ENCODE peak calls at places on chromosomes 16 and 17, in six cellular contexts. A is A549; O is stimulated activated CD8-positive, alpha-beta memory T cell treated with anti-CD3 and anti-CD28 coated beads, Interleukin-7, amount 100 ng/mL, for 24 hours; P is immature natural killer cell; U is ascending aorta; N is choroid plexus epithelial cell. H is an unnamed sample.

GRCh38 chr17:21823643-21824042 is 131.3 kb downstream of the KCNJ18 start:
- DNase-seq in A (no peak), O (no peak), P (no peak), U (no peak), N (no peak), H (no peak)

GRCh38 chr17:69084911-69085310 is 24.2 kb upstream of the ABCA9 start:
- DNase-seq in A (peak), O (no peak), P (no peak), U (no peak), N (no peak), H (no peak)

GRCh38 chr17:68198931-68199836 is 48.7 kb upstream of the AMZ2 start:
- DNase-seq in A (peak), O (no peak), P (peak), U (no peak), N (peak), H (no peak)

GRCh38 chr17:14429084-14429483 is 128.2 kb downstream of the HS3ST3B1 start:
- DNase-seq in A (no peak), O (no peak), P (no peak), U (no peak), N (no peak), H (no peak)

GRCh38 chr17:77451271-77451893 is 310.6 kb downstream of the SEC14L1 start:
- DNase-seq in A (no peak), O (no peak), P (peak), U (no peak), N (peak), H (no peak)

GRCh38 chr17:81502471-81503017 is 10.1 kb downstream of the ACTG1 start:
- DNase-seq in A (no peak), O (no peak), P (no peak), U (no peak), N (no peak), H (no peak)

GRCh38 chr16:78648517-78648916 is 549.1 kb downstream of the WWOX start:
- DNase-seq in A (no peak), O (no peak), P (no peak), U (no peak), N (peak), H (no peak)

GRCh38 chr17:17036520-17036998 is 5.7 kb upstream of the MPRIP start:
- DNase-seq in A (no peak), O (no peak), P (no peak), U (peak), N (no peak), H (no peak)

GRCh38 chr17:76528156-76528527 is 9.4 kb downstream of the CYGB start:
- DNase-seq in A (no peak), O (no peak), P (no peak), U (no peak), N (no peak), H (no peak)

GRCh38 chr17:81703747-81704654 is 834 bp downstream of the MRPL12 start:
- DNase-seq in A (no peak), O (no peak), P (peak), U (no peak), N (peak), H (no peak)

GRCh38 chr17:78038748-78039288 is 80.3 kb downstream of the TNRC6C start:
- DNase-seq in A (no peak), O (no peak), P (no peak), U (no peak), N (no peak), H (no peak)

GRCh38 chr16:68503334-68503733 is 35.8 kb upstream of the ZFP90 start:
- DNase-seq in A (no peak), O (no peak), P (no peak), U (no peak), N (no peak), H (no peak)

GRCh38 chr16:67429053-67429798 is 1.7 kb upstream of the HSD11B2 start:
- DNase-seq in A (no peak), O (no peak), P (no peak), U (no peak), N (no peak), H (no peak)

GRCh38 chr16:83532634-83533033 is 275.1 kb upstream of the HSBP1 start:
- DNase-seq in A (no peak), O (no peak), P (no peak), U (no peak), N (no peak), H (no peak)

GRCh38 chr17:40303706-40304450 is 5.1 kb upstream of the RARA start:
- DNase-seq in A (no peak), O (no peak), P (no peak), U (no peak), N (peak), H (no peak)

GRCh38 chr16:51161440-51162195 is 10.5 kb upstream of the SALL1 start:
- DNase-seq in A (no peak), O (no peak), P (no peak), U (no peak), N (peak), H (no peak)

GRCh38 chr16:24999856-25000447 is 15.2 kb downstream of the ARHGAP17 start:
- DNase-seq in A (peak), O (no peak), P (no peak), U (no peak), N (peak), H (no peak)